ENCODE peak calls at places on chromosomes 2 and 18, in five cellular contexts. T, C, Z, A and M are unnamed samples.

GRCh38 chr2:102826904-102827303 is 65.1 kb downstream of the TMEM182 start:
- DNase-seq in T (no peak), C (no peak), Z (no peak), A (peak), M (no peak)

GRCh38 chr18:76951600-76952247 is 129.4 kb downstream of the ZNF236 start:
- DNase-seq in T (no peak), C (no peak), Z (no peak), A (no peak), M (no peak)

GRCh38 chr2:105935048-105935447 is 190.3 kb downstream of the NCK2 start:
- DNase-seq in T (no peak), C (no peak), Z (no peak), A (no peak), M (no peak)

GRCh38 chr2:38925982-38926381 is 36.3 kb downstream of the ARHGEF33 start:
- DNase-seq in T (no peak), C (no peak), Z (no peak), A (no peak), M (no peak)

GRCh38 chr2:73212448-73213176 is 1.4 kb upstream of the SMYD5 start:
- DNase-seq in T (peak), C (peak), Z (peak), A (peak), M (peak)

GRCh38 chr18:57475408-57475807 is 40.2 kb downstream of the ONECUT2 start:
- DNase-seq in T (no peak), C (no peak), Z (no peak), A (no peak), M (no peak)

GRCh38 chr18:3450358-3451107 is 561 bp downstream of the TGIF1 start:
- DNase-seq in T (peak), C (no peak), Z (peak), A (no peak), M (peak)

GRCh38 chr2:230927711-230928341 is 2.8 kb upstream of the GPR55 start:
- DNase-seq in T (no peak), C (no peak), Z (no peak), A (no peak), M (no peak)